ENCODE peak calls at places on chromosome 15, in eight cellular contexts. D is PC-9; R is heart right ventricle; A is CD8-positive, alpha-beta memory T cell; I is HCT116; S is kidney; M is pancreas; U is H9. C is an unnamed sample. For H3K4me1, the result is how much of the 10 kb centered on the place peaks cover.

GRCh38 chr15:78685157-78685830 is 44.3 kb upstream of the CHRNB4 start:
- DNase-seq in U (no peak), I (no peak), R (no peak), S (no peak), A (no peak), D (no peak), M (no peak), C (peak)

GRCh38 chr15:68658641-68659358 is 80.0 kb downstream of the CORO2B start:
- DNase-seq in U (no peak), I (no peak), D (no peak), A (no peak), S (no peak), R (no peak), M (no peak), C (peak)

GRCh38 chr15:39092761-39093160 is 488.1 kb upstream of the THBS1 start:
- DNase-seq in D (no peak), U (no peak), R (no peak), M (no peak), I (no peak), A (no peak), S (no peak), C (no peak)

GRCh38 chr15:80934761-80935221 is 54.8 kb downstream of the MESD start:
- DNase-seq in D (no peak), A (no peak), R (peak), S (no peak), U (peak), M (no peak), I (no peak), C (no peak)

GRCh38 chr15:62099171-62099601 is 32.4 kb downstream of the C2CD4A start:
- DNase-seq in I (no peak), S (no peak), R (no peak), U (no peak), M (peak), D (peak), A (no peak), C (no peak)

GRCh38 chr15:79065744-79066376 is 24.7 kb downstream of the RASGRF1 start:
- DNase-seq in D (no peak), M (no peak), U (no peak), I (no peak), S (no peak), A (no peak), R (no peak), C (no peak)

GRCh38 chr15:65583701-65584100 is 27.2 kb downstream of the INTS14 start:
- DNase-seq in R (peak), U (no peak), D (no peak), A (peak), I (no peak), S (no peak), M (no peak), C (no peak)

GRCh38 chr15:68962464-68962863 is 32.1 kb downstream of the SPESP1 start:
- DNase-seq in M (no peak), R (no peak), U (no peak), D (no peak), S (no peak), I (no peak), A (no peak), C (no peak)

GRCh38 chr15:41561104-41561776 is 2.2 kb downstream of the TYRO3 start:
- DNase-seq in R (no peak), D (no peak), M (no peak), U (no peak), A (no peak), I (no peak), S (no peak), C (no peak)

GRCh38 chr15:47516576-47517371 is 200.5 kb upstream of the SEMA6D start:
- DNase-seq in S (no peak), D (no peak), R (no peak), M (no peak), A (no peak), U (no peak), I (no peak), C (no peak)

GRCh38 chr15:58731756-58732535 is 17.6 kb downstream of the ADAM10 start:
- DNase-seq in A (no peak), R (no peak), D (peak), I (peak), S (no peak), M (no peak), U (no peak), C (no peak)

GRCh38 chr15:43190178-43190577 is 5.0 kb downstream of the CCNDBP1 start:
- DNase-seq in A (no peak), U (no peak), S (no peak), M (peak), I (no peak), R (peak), D (no peak), C (no peak)

GRCh38 chr15:89115547-89115946 is 27.3 kb downstream of the ABHD2 start:
- DNase-seq in A (no peak), S (no peak), R (no peak), D (peak), U (no peak), I (no peak), M (peak), C (no peak)

GRCh38 chr15:70763120-70763949 is at the start of gene UACA:
- DNase-seq in R (peak), D (peak), I (peak), M (peak), S (peak), U (peak), A (peak), C (peak)

GRCh38 chr15:26038693-26039092 is 175.6 kb upstream of the ATP10A start:
- DNase-seq in S (no peak), M (no peak), U (peak), D (no peak), A (no peak), I (no peak), R (no peak), C (peak)

GRCh38 chr15:88324241-88325065 is 67.9 kb upstream of the NTRK3 start:
- DNase-seq in M (no peak), R (no peak), U (no peak), I (no peak), A (no peak), S (no peak), D (no peak), C (no peak)

GRCh38 chr15:79186616-79187015 is 95.9 kb upstream of the ANKRD34C start:
- DNase-seq in S (no peak), M (no peak), A (no peak), U (no peak), I (no peak), R (no peak), D (no peak), C (peak)

GRCh38 chr15:21262851-21263400 is 177.4 kb downstream of the POTEB3 start:
- DNase-seq in R (no peak), A (no peak), M (no peak), D (peak), S (no peak), U (no peak), I (no peak), C (no peak)

GRCh38 chr15:66186049-66186825 is 67.3 kb downstream of the MEGF11 start:
- DNase-seq in M (no peak), U (peak), S (no peak), A (no peak), D (no peak), R (no peak), I (no peak), C (peak)

GRCh38 chr15:22950211-22950990 is 29.8 kb downstream of the CYFIP1 start:
- DNase-seq in R (no peak), S (no peak), U (no peak), A (no peak), I (no peak), D (no peak), M (no peak), C (no peak)

GRCh38 chr15:22948056-22948455 is 32.1 kb downstream of the CYFIP1 start:
- DNase-seq in U (no peak), S (no peak), I (no peak), R (no peak), A (no peak), D (no peak), M (no peak), C (peak)

GRCh38 chr15:22947101-22948000 is 32.8 kb downstream of the CYFIP1 start:
- DNase-seq in U (no peak), D (no peak), S (no peak), A (no peak), R (no peak), I (no peak), M (no peak), C (peak)

GRCh38 chr15:22951031-22951380 is 29.2 kb downstream of the CYFIP1 start:
- DNase-seq in R (no peak), U (no peak), I (no peak), D (no peak), A (no peak), S (no peak), M (no peak), C (no peak)

GRCh38 chr15:22949074-22949547 is 31.1 kb downstream of the CYFIP1 start:
- DNase-seq in U (peak), S (peak), A (no peak), M (no peak), D (no peak), I (no peak), R (peak), C (peak)
- H3K4me1 ChIP-seq in U (under half), S (under half), A (under half), M (under half), D (under half), I (under half), R (under half), C (under half)

GRCh38 chr15:85624241-85624855 is 170.4 kb downstream of the KLHL25 start:
- DNase-seq in U (no peak), D (no peak), I (no peak), A (no peak), S (no peak), M (no peak), R (peak), C (no peak)

GRCh38 chr15:85625431-85625830 is 169.3 kb downstream of the KLHL25 start:
- DNase-seq in S (no peak), I (no peak), D (no peak), R (no peak), U (no peak), A (peak), M (no peak), C (no peak)

GRCh38 chr15:85623648-85624047 is 171.1 kb downstream of the KLHL25 start:
- DNase-seq in D (no peak), S (no peak), A (no peak), U (no peak), I (no peak), R (no peak), M (no peak), C (no peak)

GRCh38 chr15:85627245-85627935 is 167.3 kb downstream of the KLHL25 start:
- DNase-seq in U (no peak), D (no peak), A (no peak), I (no peak), M (no peak), S (no peak), R (no peak), C (no peak)

GRCh38 chr15:85625856-85626255 is 168.9 kb downstream of the KLHL25 start:
- DNase-seq in S (no peak), I (no peak), R (no peak), D (no peak), M (no peak), U (no peak), A (peak), C (no peak)
- H3K4me1 ChIP-seq in S (under half), I (under half), R (half or more), D (under half), M (under half), U (under half), A (under half), C (under half)

GRCh38 chr15:99151156-99151555 is 46.3 kb downstream of the SYNM start:
- DNase-seq in D (no peak), A (no peak), S (no peak), M (no peak), I (no peak), R (no peak), U (peak), C (peak)

GRCh38 chr15:99146661-99147060 is 41.8 kb downstream of the SYNM start:
- DNase-seq in D (no peak), S (no peak), R (no peak), M (no peak), I (no peak), U (no peak), A (no peak), C (no peak)

GRCh38 chr15:99145778-99146177 is 40.9 kb downstream of the SYNM start:
- DNase-seq in M (no peak), R (no peak), S (no peak), U (no peak), A (no peak), I (no peak), D (no peak), C (no peak)

GRCh38 chr15:99149366-99149765 is 44.5 kb downstream of the SYNM start:
- DNase-seq in A (no peak), I (no peak), R (no peak), U (peak), M (no peak), D (no peak), S (no peak), C (peak)

DNA sequence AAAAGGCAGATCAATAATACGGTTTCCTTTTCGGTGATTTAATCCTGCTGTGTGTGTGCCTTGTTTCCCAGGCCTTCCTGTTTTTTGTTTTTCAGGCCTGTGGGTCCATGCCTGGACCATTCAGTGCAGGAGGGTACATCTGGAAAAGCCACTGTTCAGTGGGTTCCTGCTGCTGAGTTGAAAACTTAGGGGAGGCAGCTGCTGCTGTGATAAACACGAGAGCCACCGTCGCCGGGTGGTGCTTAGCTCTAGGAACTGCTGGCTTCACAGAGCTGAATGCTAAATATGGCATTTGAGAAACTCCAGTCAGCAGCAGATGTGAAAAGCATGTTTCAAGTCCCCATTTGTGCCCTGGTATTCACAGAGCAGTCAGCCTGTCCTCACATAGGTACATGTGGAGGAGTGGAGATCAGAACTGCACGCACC is 44.0 kb downstream of the SYNM start:
- DNase-seq in D (no peak), M (no peak), I (no peak), R (no peak), U (peak), S (no peak), A (no peak), C (peak)
- H3K4me1 ChIP-seq in D (under half), M (under half), I (under half), R (under half), U (under half), S (under half), A (under half), C (under half)

GRCh38 chr15:28101201-28101600 is 2.1 kb upstream of the OCA2 start:
- DNase-seq in S (peak), M (no peak), D (no peak), R (no peak), I (no peak), U (peak), A (no peak), C (peak)
- H3K4me1 ChIP-seq in S (under half), M (under half), D (under half), R (under half), I (under half), U (under half), A (under half), C (under half)

GRCh38 chr15:40108061-40108854 is 421 bp downstream of the BMF start:
- DNase-seq in A (peak), I (no peak), M (peak), D (no peak), R (peak), S (no peak), U (no peak), C (no peak)

GRCh38 chr15:40104865-40105516 is 3.7 kb downstream of the BMF start:
- DNase-seq in R (peak), I (peak), D (peak), S (peak), M (peak), U (peak), A (peak), C (peak)

GRCh38 chr15:40104296-40104864 is 4.3 kb downstream of the BMF start:
- DNase-seq in D (no peak), U (no peak), R (no peak), A (peak), S (no peak), M (no peak), I (no peak), C (no peak)

GRCh38 chr15:40105517-40106202 is 3.0 kb downstream of the BMF start:
- DNase-seq in M (peak), U (no peak), A (peak), S (no peak), I (no peak), D (no peak), R (no peak), C (no peak)

GRCh38 chr15:40106203-40107161 is 2.2 kb downstream of the BMF start:
- DNase-seq in M (peak), U (peak), D (peak), A (peak), S (no peak), R (no peak), I (no peak), C (peak)
- H3K4me1 ChIP-seq in M (half or more), U (under half), D (half or more), A (under half), S (half or more), R (half or more), I (half or more), C (under half)

DNA sequence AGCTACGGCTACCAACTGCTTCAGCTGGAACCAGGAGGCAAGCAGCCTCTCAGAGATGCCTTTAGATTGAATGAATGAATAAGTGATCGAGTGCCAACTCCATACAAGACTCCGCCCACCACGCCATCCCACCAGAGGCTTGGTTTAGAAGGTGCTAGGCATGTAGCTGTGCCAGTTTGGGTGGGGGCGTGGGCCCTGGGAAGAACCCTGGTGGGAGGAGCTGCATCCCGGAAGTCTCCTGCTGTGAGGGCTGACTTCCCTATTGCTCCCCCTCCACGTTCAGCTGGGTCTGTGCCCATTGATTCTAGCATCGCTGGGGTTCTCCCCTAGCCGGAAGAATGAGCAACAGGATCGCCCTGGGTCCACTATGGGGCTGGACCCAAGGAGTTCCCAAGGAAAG is 20.9 kb downstream of the LINGO1 start:
- DNase-seq in S (no peak), M (peak), I (no peak), D (no peak), U (no peak), A (no peak), R (no peak), C (no peak)
- H3K4me1 ChIP-seq in S (under half), M (under half), I (under half), D (under half), U (under half), A (under half), R (under half), C (under half)

DNA sequence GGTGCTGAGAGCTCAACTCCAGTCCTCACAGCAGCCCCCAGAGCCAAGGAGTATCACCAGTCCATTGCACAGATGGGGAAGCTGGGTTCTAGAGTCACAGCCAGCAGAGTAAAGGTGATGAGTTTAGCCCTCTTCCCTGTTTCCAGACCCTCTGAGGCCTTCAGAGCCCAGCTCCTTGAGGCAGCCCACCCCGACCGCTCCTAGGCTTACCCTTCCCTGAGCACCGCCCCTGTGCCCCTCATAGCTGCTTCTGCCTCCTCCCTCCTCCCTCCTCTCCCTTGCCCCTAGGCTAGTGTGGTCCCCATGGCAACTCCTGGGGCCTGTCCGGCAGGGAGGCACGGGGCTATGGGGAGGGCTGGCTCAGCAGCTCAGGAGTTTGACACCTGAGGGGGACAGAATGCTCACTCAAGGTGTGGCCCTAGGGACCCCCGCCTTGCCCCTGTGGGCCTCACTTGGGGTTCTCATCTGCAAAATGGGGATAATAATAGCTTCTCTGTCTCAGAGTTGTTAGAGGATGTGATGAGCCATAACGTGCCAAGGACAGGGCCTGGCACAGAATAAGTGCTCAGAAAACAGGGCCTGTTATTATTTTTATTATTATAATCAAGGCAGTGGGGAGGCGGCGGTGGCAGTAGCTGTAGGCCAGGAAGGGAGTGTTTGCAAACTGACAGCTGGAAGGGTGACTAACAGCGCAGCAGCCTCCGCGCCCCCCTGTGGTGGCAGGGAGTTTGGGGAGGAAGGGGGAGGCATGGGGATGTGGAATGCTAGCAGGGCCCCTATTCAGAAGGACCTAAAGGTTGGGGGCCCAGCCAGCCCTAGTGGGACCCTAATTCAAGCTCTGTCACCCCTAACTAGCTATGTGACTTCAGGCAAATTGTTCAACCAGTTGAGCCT is 11.5 kb downstream of the CSK start:
- DNase-seq in R (no peak), U (no peak), S (no peak), A (peak), I (no peak), M (no peak), D (no peak), C (no peak)
- H3K4me1 ChIP-seq in R (half or more), U (under half), S (under half), A (half or more), I (under half), M (under half), D (under half), C (under half)

DNA sequence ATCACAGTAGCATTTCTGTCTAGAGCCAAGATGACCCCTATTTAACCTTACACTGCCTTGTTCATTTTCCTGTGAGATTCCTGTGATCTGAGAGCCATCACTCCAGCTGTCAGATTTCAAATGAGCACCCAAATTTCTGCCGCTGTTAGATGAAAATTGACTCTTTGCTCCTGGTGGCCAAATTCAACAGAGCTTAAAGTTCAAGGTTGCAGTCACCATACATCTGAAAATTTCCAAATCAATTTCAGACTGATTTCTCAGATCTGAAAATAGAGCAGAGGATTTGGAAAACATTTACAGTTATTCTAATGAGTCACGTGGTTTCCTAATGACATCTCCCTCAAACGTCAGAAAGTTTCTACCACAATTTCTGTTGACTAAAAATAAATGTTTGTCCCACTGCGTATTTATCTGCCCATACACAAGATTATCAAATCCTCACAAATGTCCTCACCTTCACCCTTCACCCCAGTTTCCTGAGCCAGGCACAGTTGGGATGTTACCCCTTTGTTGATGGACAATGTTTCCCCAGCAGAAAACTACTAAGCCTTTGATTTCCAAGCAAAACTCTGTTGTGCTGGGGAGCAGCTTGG is 16.4 kb downstream of the HDC start:
- DNase-seq in I (no peak), A (no peak), U (no peak), R (no peak), S (no peak), D (no peak), M (no peak), C (no peak)
- H3K4me1 ChIP-seq in I (under half), A (under half), U (under half), R (under half), S (under half), D (under half), M (under half), C (under half)

DNA sequence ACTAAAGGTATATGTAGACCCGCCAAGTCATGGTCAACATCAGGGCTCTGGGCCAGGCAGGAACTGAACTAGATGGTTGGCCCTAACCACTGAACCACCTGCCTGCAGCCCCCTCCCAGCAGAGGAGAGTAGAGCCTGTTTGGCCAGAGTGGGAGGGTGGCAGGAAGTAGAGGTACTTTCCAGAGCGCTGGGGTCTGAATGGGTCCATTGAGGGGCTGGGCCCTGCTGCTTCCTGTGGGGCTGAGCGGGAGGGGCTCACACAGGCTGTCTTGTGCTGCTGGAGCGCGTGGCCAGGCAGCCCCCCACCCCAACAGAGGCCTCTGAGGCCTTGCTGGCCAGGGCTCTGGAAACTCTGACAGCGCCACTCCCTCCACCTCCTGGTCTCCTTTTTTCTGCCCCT is 17.4 kb downstream of the CSPG4 start:
- DNase-seq in A (no peak), M (no peak), I (no peak), S (no peak), R (no peak), D (no peak), U (no peak), C (peak)
- H3K4me1 ChIP-seq in A (under half), M (under half), I (under half), S (under half), R (under half), D (under half), U (under half), C (under half)

C was measured in RWPE2.